ENCODE peak calls at places on chromosome 15, in five cellular contexts. O, T, M, D and V are unnamed samples.

GRCh38 chr15:37926136-37926535 is 8.3 kb upstream of the TMCO5A start:
- DNase-seq in M (no peak), T (no peak), D (no peak), O (no peak), V (no peak)

GRCh38 chr15:33913459-33913858 is 54.8 kb upstream of the CHRM5 start:
- DNase-seq in T (no peak), D (no peak), M (no peak), O (no peak), V (no peak)

GRCh38 chr15:69524850-69525249 is 72.2 kb downstream of the RPLP1 start:
- DNase-seq in M (no peak), T (no peak), D (no peak), O (no peak), V (no peak)

GRCh38 chr15:62262305-62262941 is 97.3 kb upstream of the C2CD4B start:
- DNase-seq in D (no peak), T (no peak), M (no peak), O (no peak), V (no peak)

GRCh38 chr15:22229971-22230815 is 149.9 kb downstream of the OR4M2 start:
- DNase-seq in D (no peak), O (no peak), M (peak), T (no peak), V (no peak)

GRCh38 chr15:70088887-70089691 is 8.6 kb downstream of the TLE3 start:
- DNase-seq in T (no peak), D (no peak), M (no peak), O (no peak), V (no peak)

GRCh38 chr15:38688761-38689160 is 124.1 kb upstream of the RASGRP1 start:
- DNase-seq in O (no peak), M (no peak), T (no peak), D (no peak), V (no peak)

GRCh38 chr15:59274126-59274970 is 67.7 kb downstream of the LDHAL6B start:
- DNase-seq in O (no peak), D (no peak), M (no peak), T (no peak), V (no peak)

GRCh38 chr15:74307827-74308642 is 59.4 kb downstream of the CYP11A1 start:
- DNase-seq in T (peak), O (no peak), D (no peak), M (no peak), V (no peak)

GRCh38 chr15:87322223-87322622 is 934.3 kb downstream of the NTRK3 start:
- DNase-seq in D (no peak), O (no peak), T (no peak), M (no peak), V (no peak)

GRCh38 chr15:51424780-51425179 is 83.3 kb downstream of the GLDN start:
- DNase-seq in D (no peak), O (no peak), M (no peak), T (no peak), V (no peak)

GRCh38 chr15:69893863-69894262 is 203.9 kb downstream of the TLE3 start:
- DNase-seq in T (no peak), D (no peak), O (no peak), M (no peak), V (no peak)

GRCh38 chr15:79812536-79812935 is 84.3 kb downstream of the MTHFS start:
- DNase-seq in T (no peak), D (no peak), O (no peak), M (no peak), V (no peak)

GRCh38 chr15:90706394-90707327 is 10.5 kb upstream of the BLM start:
- DNase-seq in O (no peak), M (no peak), D (no peak), T (no peak), V (no peak)

DNA sequence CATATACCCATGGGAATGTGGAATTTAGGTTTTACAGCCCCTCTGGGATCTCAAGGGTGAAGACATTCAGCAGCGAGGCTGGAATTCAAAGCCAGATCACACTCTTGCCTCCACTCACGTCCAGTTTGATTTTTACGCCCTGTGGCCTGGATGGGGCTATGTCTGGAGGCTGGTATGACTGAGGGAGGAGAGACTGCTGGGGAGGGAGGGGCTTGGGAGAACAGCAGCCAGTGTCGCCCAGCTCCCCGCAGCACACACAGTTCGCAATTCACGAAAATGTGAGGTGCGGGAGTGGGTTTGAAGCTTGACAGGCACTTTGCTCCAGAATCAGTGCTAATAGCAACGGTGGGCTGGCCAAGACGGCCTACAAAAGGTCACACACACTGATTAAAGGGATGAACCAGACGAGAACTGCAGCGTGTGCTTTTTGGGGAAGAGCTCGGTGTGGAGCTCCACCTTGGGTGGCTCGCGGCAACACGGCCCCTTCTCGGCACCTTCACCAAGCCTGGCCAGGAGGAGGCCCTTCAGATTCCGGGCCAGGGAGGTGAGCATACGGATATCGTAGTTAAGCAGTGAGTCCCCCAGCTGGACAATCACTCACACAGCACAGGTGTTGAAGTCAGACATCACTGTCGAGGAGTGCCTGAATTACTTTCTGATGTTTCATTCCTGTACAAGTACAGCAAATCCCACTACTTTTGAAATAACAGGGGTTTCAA is 16.4 kb downstream of the EHD4 start:
- DNase-seq in T (no peak), O (no peak), M (no peak), D (no peak), V (no peak)
- TF ChIP-seq CTCF in T (no peak), O (peak), M (no peak), D (no peak), V (no peak)

GRCh38 chr15:95024388-95024787 is 793.0 kb downstream of the MCTP2 start:
- DNase-seq in D (peak), T (no peak), M (no peak), O (no peak), V (no peak)
- TF ChIP-seq CTCF in D (peak), T (peak), M (peak), O (no peak), V (no peak)

GRCh38 chr15:29490747-29491471 is 221.3 kb upstream of the NSMCE3 start:
- DNase-seq in M (no peak), T (no peak), D (no peak), O (no peak), V (no peak)
- TF ChIP-seq CTCF in M (no peak), T (no peak), D (no peak), O (no peak), V (no peak)

DNA sequence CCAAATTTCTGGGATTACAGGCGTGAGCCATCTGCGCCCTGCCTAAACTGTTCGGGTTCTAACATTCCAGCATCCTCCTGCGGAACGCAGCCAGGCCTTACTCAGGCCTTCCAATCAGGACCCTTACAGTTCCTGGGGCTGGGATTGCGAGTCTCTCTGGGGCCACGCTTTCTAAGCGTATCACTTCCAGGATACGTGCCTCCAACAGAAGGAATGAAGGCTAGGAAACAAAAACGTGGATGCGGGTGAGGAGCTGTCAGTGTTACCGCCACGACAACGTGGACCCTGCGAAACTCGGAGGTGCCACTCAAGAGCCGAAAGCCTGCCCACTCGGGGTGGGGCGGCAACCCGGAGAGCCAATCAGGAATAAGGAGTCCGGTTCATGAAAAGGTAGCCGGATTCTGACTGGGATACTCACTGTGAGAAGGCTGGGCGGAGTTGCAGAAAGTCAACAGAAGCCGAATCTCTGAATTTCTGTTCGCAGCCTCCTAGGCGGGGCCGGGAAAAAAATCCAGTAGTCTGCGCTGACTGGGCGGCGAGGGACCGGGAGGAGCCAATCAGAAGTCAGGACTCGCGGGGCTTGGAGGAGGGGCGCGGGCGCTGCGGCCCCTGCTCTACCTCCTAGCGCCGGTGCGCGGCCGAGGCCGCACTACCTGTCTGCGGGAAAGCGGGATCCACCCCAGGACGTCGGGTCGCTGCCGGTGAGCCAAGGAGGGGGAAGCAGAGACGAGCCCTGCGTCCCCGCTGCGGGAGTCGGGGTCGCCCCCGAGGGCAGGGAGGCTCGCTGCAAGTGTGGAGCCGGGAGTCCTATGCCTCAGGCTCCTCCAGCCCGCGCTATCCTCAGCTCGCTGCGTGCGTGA is at the start of gene HYKK:
- DNase-seq in O (peak), D (peak), T (peak), M (peak), V (peak)
- TF ChIP-seq CTCF in O (no peak), D (peak), T (no peak), M (peak), V (no peak)